ENCODE peak calls at places on chromosome 14, in five cellular contexts. L is small intestine, Z is prostate gland, S is mucosa of descending colon, T is fibroblast of lung. K is an unnamed sample.

GRCh38 chr14:38208825-38209562 is 1.3 kb downstream of the SSTR1 start:
- DNase-seq in Z (no peak), L (peak; percentile 95), S (peak; percentile 87), T (peak; percentile 60), K (no peak)

GRCh38 chr14:98954347-98955000 is 317.5 kb downstream of the BCL11B start:
- DNase-seq in T (no peak), L (no peak), Z (no peak), S (no peak), K (no peak)

GRCh38 chr14:45716506-45716905 is 463.5 kb upstream of the MIS18BP1 start:
- DNase-seq in Z (no peak), L (no peak), T (no peak), S (no peak), K (no peak)

GRCh38 chr14:36784541-36784940 is 122.9 kb downstream of the PAX9 start:
- DNase-seq in S (no peak), T (peak; percentile 6), L (no peak), Z (no peak), K (no peak)

GRCh38 chr14:94158239-94158888 is 15.8 kb upstream of the PPP4R4 start:
- DNase-seq in S (no peak), Z (no peak), L (no peak), T (no peak), K (no peak)

GRCh38 chr14:99194136-99194535 is 77.9 kb downstream of the BCL11B start:
- DNase-seq in Z (no peak), T (no peak), L (no peak), S (no peak), K (no peak)

GRCh38 chr14:34098045-34098984 is 147.4 kb upstream of the EGLN3 start:
- DNase-seq in Z (peak; percentile 54), L (peak; percentile 18), S (peak; percentile 42), T (peak; percentile 42), K (no peak)

GRCh38 chr14:36238666-36239363 is 62.3 kb upstream of the PTCSC3 start:
- DNase-seq in T (peak; percentile 88), Z (no peak), L (no peak), S (no peak), K (no peak)

GRCh38 chr14:60724080-60724618 is at the start of gene SIX4:
- DNase-seq in T (peak; percentile 86), L (peak; percentile 17), Z (peak; percentile 94), S (peak; percentile 48), K (no peak)

GRCh38 chr14:53605562-53605961 is 351.1 kb downstream of the BMP4 start:
- DNase-seq in T (no peak), L (no peak), S (no peak), Z (no peak), K (no peak)

GRCh38 chr14:75995372-75996041 is 9.9 kb downstream of the IFT43 start:
- DNase-seq in Z (no peak), S (no peak), L (no peak), T (no peak), K (no peak)

GRCh38 chr14:56170877-56171422 is 52.7 kb downstream of the PELI2 start:
- DNase-seq in T (no peak), L (peak; percentile 86), Z (no peak), S (no peak), K (no peak)

GRCh38 chr14:56170028-56170427 is 51.8 kb downstream of the PELI2 start:
- DNase-seq in Z (no peak), T (peak; percentile 36), S (no peak), L (no peak), K (no peak)

GRCh38 chr14:56172074-56172473 is 53.9 kb downstream of the PELI2 start:
- DNase-seq in L (no peak), Z (no peak), S (no peak), T (no peak), K (no peak)

GRCh38 chr14:56173360-56173922 is 55.2 kb downstream of the PELI2 start:
- DNase-seq in T (no peak), L (no peak), S (no peak), Z (no peak), K (no peak)

GRCh38 chr14:56172571-56172971 is 54.4 kb downstream of the PELI2 start:
- DNase-seq in T (peak; percentile 91), L (peak; percentile 68), S (no peak), Z (no peak), K (no peak)
- H3K9me3 ChIP-seq in T (no peaks in the 10 kb centered on the region), L (no peaks in the 10 kb centered on the region), S (no peaks in the 10 kb centered on the region), Z (no peaks in the 10 kb centered on the region), K (no peaks in the 10 kb centered on the region)

GRCh38 chr14:101743701-101744100 is 17.8 kb upstream of the PPP2R5C start:
- DNase-seq in S (no peak), T (no peak), Z (no peak), L (no peak), K (no peak)
- H3K9me3 ChIP-seq in S (peaks cover 12% of the 10 kb centered on the region), T (no peaks in the 10 kb centered on the region), Z (no peaks in the 10 kb centered on the region), L (peaks cover 2% of the 10 kb centered on the region), K (no peaks in the 10 kb centered on the region)

GRCh38 chr14:97747282-97747681 is 950.1 kb downstream of the VRK1 start:
- DNase-seq in S (no peak), L (no peak), Z (no peak), T (no peak), K (no peak)
- H3K9me3 ChIP-seq in S (no peaks in the 10 kb centered on the region), L (no peaks in the 10 kb centered on the region), Z (no peaks in the 10 kb centered on the region), T (no peaks in the 10 kb centered on the region), K (peaks cover 5% of the 10 kb centered on the region)

DNA sequence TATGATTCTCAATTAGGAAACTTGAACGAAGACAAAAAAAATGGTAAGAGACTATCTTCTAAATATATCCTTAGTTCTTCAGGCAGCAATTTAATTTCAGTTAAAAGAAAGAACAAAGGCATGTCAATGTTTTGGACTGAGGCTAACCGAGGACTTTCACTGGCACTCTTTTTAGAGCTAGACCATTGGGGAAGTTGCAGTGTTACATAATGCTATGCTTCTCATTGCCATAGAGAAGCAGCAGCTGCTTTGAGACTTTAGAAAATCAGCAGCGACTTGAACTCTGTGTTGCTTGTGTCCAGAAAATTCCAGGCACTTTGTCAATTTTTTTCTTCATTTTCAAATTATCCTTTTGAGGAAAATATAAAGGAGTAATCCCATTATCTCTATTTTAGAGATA is 964.2 kb downstream of the NRXN3 start:
- DNase-seq in T (no peak), S (no peak), L (no peak), Z (no peak), K (no peak)
- H3K9me3 ChIP-seq in T (no peaks in the 10 kb centered on the region), S (peaks cover 6% of the 10 kb centered on the region), L (no peaks in the 10 kb centered on the region), Z (no peaks in the 10 kb centered on the region), K (no peaks in the 10 kb centered on the region)